ENCODE peak calls at places on chromosomes 2 and 18, in seven cellular contexts. V, U, P, I, J, Q and L are unnamed samples.

GRCh38 chr2:238929242-238930081 is 81.6 kb downstream of the TWIST2 start:
- DNase-seq in J (peak; percentile 4), Q (no peak), U (no peak), I (peak; percentile 52), V (no peak), P (no peak), L (peak; percentile 52)

GRCh38 chr2:124165698-124166097 is 140.6 kb downstream of the CNTNAP5 start:
- DNase-seq in J (no peak), U (peak; percentile 51), P (no peak), V (peak; percentile 8), Q (no peak), I (no peak), L (no peak)

GRCh38 chr2:232483296-232483922 is 4.2 kb downstream of the ECEL1 start:
- DNase-seq in P (no peak), J (no peak), V (no peak), U (peak; percentile 67), Q (no peak), I (no peak), L (no peak)

GRCh38 chr2:59770651-59771050 is 782.8 kb downstream of the BCL11A start:
- DNase-seq in I (no peak), U (no peak), J (no peak), P (no peak), Q (no peak), V (no peak), L (no peak)

GRCh38 chr2:208466133-208466919 is 59.7 kb downstream of the PTH2R start:
- DNase-seq in V (peak; percentile 86), I (no peak), J (no peak), Q (peak; percentile 57), P (peak; percentile 24), U (no peak), L (no peak)

GRCh38 chr2:183010112-183010511 is 28.1 kb downstream of the NCKAP1 start:
- DNase-seq in P (no peak), V (peak; percentile 65), J (no peak), Q (peak; percentile 67), I (peak; percentile 51), U (no peak), L (peak; percentile 30)

GRCh38 chr2:232219932-232220331 is 158.6 kb upstream of the ALPP start:
- DNase-seq in J (no peak), V (no peak), I (no peak), P (no peak), U (no peak), Q (no peak), L (no peak)

GRCh38 chr2:38499921-38500634 is 102.7 kb downstream of the HNRNPLL start:
- DNase-seq in P (no peak), V (peak; percentile 40), I (no peak), J (no peak), U (no peak), Q (no peak), L (no peak)

GRCh38 chr18:63138469-63139340 is 180.9 kb downstream of the BCL2 start:
- DNase-seq in I (no peak), U (no peak), V (peak; percentile 68), J (no peak), P (no peak), Q (peak; percentile 71), L (peak; percentile 39)

GRCh38 chr2:101205521-101205998 is 47.1 kb upstream of the CNOT11 start:
- DNase-seq in U (no peak), V (peak; percentile 70), Q (peak; percentile 52), I (peak; percentile 38), P (peak; percentile 59), J (peak; percentile 41), L (peak; percentile 55)

GRCh38 chr18:60471652-60472051 is 99.1 kb upstream of the MC4R start:
- DNase-seq in U (no peak), I (no peak), P (no peak), J (no peak), V (no peak), Q (no peak), L (no peak)

GRCh38 chr2:10208736-10209135 is 86.2 kb downstream of the RRM2 start:
- DNase-seq in P (no peak), U (no peak), V (no peak), Q (no peak), J (no peak), I (no peak), L (no peak)

GRCh38 chr2:188785515-188785914 is 188.7 kb upstream of the COL3A1 start:
- DNase-seq in J (no peak), V (no peak), P (no peak), Q (no peak), I (no peak), U (no peak), L (no peak)

GRCh38 chr2:39547811-39548719 is 111.0 kb upstream of the MAP4K3 start:
- DNase-seq in V (no peak), P (no peak), I (no peak), U (no peak), Q (no peak), J (no peak), L (no peak)

GRCh38 chr2:238839428-238839827 is 8.5 kb upstream of the TWIST2 start:
- DNase-seq in P (no peak), V (no peak), U (no peak), I (no peak), J (no peak), Q (peak; percentile 31), L (no peak)

GRCh38 chr18:3163968-3164367 is 55.8 kb downstream of the MYOM1 start:
- DNase-seq in U (no peak), I (no peak), J (no peak), Q (no peak), P (no peak), V (no peak), L (no peak)

GRCh38 chr2:72182547-72183460 is 35.1 kb upstream of the CYP26B1 start:
- DNase-seq in U (no peak), Q (no peak), J (no peak), I (peak; percentile 43), P (no peak), V (no peak), L (peak; percentile 34)

GRCh38 chr2:187187521-187187920 is 260.5 kb downstream of the CALCRL start:
- DNase-seq in U (no peak), Q (no peak), P (no peak), I (no peak), V (no peak), J (no peak), L (no peak)

GRCh38 chr2:64866797-64867196 is 122.4 kb upstream of the SLC1A4 start:
- DNase-seq in U (peak; percentile 51), I (peak; percentile 34), V (no peak), J (no peak), Q (no peak), P (no peak), L (peak; percentile 22)

GRCh38 chr2:11919953-11920352 is 173.5 kb downstream of the LPIN1 start:
- DNase-seq in J (no peak), I (no peak), P (no peak), U (no peak), V (no peak), Q (no peak), L (no peak)

GRCh38 chr18:47883771-47884413 is 46.6 kb downstream of the SMAD2 start:
- DNase-seq in V (no peak), U (no peak), Q (no peak), I (peak; percentile 41), P (no peak), J (no peak), L (peak; percentile 36)

GRCh38 chr2:177772529-177772928 is 300.0 kb downstream of the PDE11A start:
- DNase-seq in J (no peak), I (no peak), Q (no peak), U (no peak), P (no peak), V (peak; percentile 39), L (no peak)

DNA sequence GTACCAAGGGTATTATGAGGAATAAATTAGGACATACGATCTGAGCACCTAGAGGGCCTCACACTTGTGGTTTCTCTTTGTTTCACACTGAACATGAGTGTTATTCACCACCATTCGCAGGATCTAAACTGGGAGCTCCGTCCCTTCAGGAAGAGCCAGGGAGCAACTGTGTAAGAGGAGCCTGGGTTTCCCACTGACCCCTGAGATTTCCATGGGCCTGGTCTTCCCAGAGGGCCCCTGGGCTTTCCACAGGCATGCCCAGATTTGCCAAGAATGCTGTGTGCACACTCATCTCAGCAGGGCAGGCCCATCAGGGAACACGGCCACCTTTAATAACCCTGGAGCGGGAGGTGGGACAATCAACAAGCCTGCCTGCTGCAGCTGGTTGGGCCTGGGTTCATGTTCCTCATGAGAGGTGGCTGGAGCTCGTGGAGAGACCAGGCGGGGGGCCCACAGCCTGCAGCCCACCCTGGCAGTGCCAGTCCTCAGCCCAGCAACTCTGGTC is 416.8 kb upstream of the MYT1L start:
- DNase-seq in Q (no peak), V (no peak), P (no peak), J (no peak), I (no peak), U (peak; percentile 28), L (no peak)
- H3K4me1 ChIP-seq in Q (no peaks in the 10 kb centered on the region), V (peaks cover 5% of the 10 kb centered on the region), P (no peaks in the 10 kb centered on the region), J (no peaks in the 10 kb centered on the region), I (no peaks in the 10 kb centered on the region), U (no peaks in the 10 kb centered on the region), L (no peaks in the 10 kb centered on the region)

DNA sequence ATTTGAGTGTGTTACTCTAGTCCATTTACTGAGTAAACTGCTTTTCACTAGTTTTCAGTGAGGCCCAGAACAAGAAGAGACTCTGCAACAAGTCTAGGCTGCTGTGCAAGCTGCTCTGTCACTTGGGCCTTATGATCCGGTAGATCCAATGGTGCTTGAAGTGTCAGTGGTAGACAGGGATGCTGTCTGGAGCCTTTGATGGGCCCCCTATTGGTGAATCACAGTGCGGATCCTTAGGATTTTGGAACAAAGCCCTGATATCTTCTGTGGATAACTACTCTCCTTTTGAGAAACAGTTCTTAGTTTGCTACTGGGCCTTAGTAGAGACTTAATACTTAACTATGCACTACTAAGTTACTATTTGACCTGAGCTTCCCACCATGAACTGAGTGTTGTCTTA is 150.2 kb downstream of the TMEFF2 start:
- DNase-seq in Q (no peak), P (no peak), U (no peak), I (no peak), V (no peak), J (no peak), L (no peak)
- TF ChIP-seq CTCF in Q (no peak), P (no peak), U (no peak), I (no peak), V (peak; percentile 22), J (no peak), L (no peak)

DNA sequence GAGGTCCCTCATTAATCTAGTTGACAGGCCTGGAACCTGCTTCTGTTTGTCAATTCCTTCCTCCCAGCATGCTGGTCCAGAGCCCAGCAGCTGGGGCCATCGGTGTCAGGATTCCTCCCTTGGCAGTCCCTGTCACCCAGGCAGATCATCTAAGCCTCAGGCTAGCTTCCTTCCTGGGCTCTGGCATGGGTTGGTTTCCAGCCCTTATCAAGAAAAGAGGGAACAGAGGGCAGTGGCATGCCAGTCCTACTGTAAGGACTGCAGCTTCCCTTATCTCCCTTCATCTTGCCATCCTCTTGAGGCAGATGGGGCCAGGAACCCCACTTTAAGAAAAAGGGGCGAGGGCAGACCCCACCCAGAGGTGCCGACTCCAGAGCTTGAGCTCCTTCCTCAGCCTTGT is 10.9 kb upstream of the KCNK3 start:
- DNase-seq in P (no peak), Q (no peak), V (no peak), I (no peak), J (no peak), U (no peak), L (no peak)
- H3K27ac ChIP-seq in P (no peak overlapping the region), Q (no peak overlapping the region), V (no peak overlapping the region), I (no peak overlapping the region), J (no peak overlapping the region), U (no peak overlapping the region), L (no peak overlapping the region)

DNA sequence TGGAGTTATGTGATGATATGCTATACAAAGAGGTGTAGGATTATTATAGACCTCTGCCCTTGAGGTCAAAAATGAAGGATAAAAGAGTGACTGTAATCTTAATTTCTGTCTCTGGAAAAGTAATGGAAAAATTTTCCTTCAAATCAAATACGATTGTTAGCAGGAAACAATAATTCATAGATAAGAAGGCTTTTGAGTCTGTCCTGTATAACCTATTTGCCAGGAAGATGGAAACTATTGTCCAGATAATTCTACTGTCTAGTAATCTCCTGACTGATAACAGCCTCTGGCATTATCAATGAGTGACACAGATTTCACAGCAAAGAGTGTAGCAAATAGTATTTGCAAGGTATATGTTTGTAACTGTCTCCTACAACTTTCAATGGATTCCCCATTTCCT is 307.8 kb downstream of the MTX2 start:
- DNase-seq in P (no peak), I (no peak), U (no peak), J (no peak), Q (no peak), V (no peak), L (no peak)
- H3K4me1 ChIP-seq in P (peaks cover 3% of the 10 kb centered on the region), I (no peaks in the 10 kb centered on the region), U (no peaks in the 10 kb centered on the region), J (no peaks in the 10 kb centered on the region), Q (no peaks in the 10 kb centered on the region), V (no peaks in the 10 kb centered on the region), L (no peaks in the 10 kb centered on the region)